ENCODE peak calls at places on chromosomes 7 and 10, in seven cellular contexts. E, Q, P, F, H, T and D are unnamed samples. For H3K4me1, the result is how much of the 10 kb centered on the place peaks cover.

GRCh38 chr10:24465899-24466615 is 257.1 kb downstream of the KIAA1217 start:
- DNase-seq in P (peak), E (no peak), T (no peak), F (peak), H (peak), Q (peak), D (peak)

GRCh38 chr7:130144632-130145171 is 60.5 kb downstream of the TMEM209 start:
- DNase-seq in T (no peak), E (no peak), Q (no peak), H (no peak), F (no peak), P (peak), D (no peak)

GRCh38 chr10:50501899-50502556 is 121.7 kb downstream of the SGMS1 start:
- DNase-seq in F (no peak), Q (no peak), T (no peak), P (no peak), E (no peak), H (no peak), D (no peak)

GRCh38 chr7:155402941-155403340 is 55.0 kb upstream of the EN2 start:
- DNase-seq in E (no peak), F (no peak), P (no peak), H (no peak), T (no peak), Q (no peak), D (no peak)

GRCh38 chr10:120600871-120601644 is 144.0 kb downstream of the PLPP4 start:
- DNase-seq in Q (no peak), F (no peak), P (no peak), E (no peak), T (no peak), H (no peak), D (no peak)

GRCh38 chr10:93378039-93378438 is 104.1 kb downstream of the MYOF start:
- DNase-seq in H (no peak), E (no peak), F (no peak), T (no peak), Q (no peak), P (no peak), D (no peak)

GRCh38 chr10:5566606-5567005 is 41.8 kb downstream of the CALML3 start:
- DNase-seq in F (no peak), H (peak), P (no peak), E (no peak), Q (no peak), T (no peak), D (no peak)

GRCh38 chr7:107103369-107103768 is 58.9 kb downstream of the PRKAR2B start:
- DNase-seq in F (no peak), H (peak), T (peak), E (no peak), Q (peak), P (no peak), D (no peak)

GRCh38 chr7:31935115-31935514 is 135.1 kb downstream of the PDE1C start:
- DNase-seq in E (no peak), H (no peak), Q (no peak), P (no peak), T (no peak), F (no peak), D (no peak)

GRCh38 chr10:122054046-122055025 is 65.4 kb downstream of the TACC2 start:
- DNase-seq in T (peak), F (peak), Q (peak), P (peak), E (peak), H (peak), D (peak)

GRCh38 chr10:99660662-99661369 is 1.5 kb downstream of the ENTPD7 start:
- DNase-seq in P (no peak), T (no peak), E (no peak), F (no peak), Q (no peak), H (no peak), D (no peak)

GRCh38 chr7:94288091-94288490 is 106.6 kb upstream of the COL1A2 start:
- DNase-seq in E (no peak), Q (no peak), H (no peak), P (no peak), F (no peak), T (no peak), D (no peak)

GRCh38 chr10:76469675-76470074 is 1038.3 kb downstream of the LRMDA start:
- DNase-seq in H (no peak), P (no peak), T (no peak), F (no peak), Q (no peak), E (no peak), D (no peak)

GRCh38 chr7:70052691-70053090 is 454.4 kb downstream of the AUTS2 start:
- DNase-seq in Q (no peak), F (no peak), T (no peak), H (no peak), E (no peak), P (no peak), D (no peak)

GRCh38 chr7:50364645-50365044 is 60.1 kb downstream of the IKZF1 start:
- DNase-seq in H (no peak), T (no peak), Q (no peak), F (no peak), P (no peak), E (no peak), D (no peak)

GRCh38 chr7:42677751-42678231 is 234.1 kb downstream of the C7orf25 start:
- DNase-seq in T (no peak), E (no peak), F (peak), Q (no peak), H (peak), P (no peak), D (no peak)

GRCh38 chr10:100544950-100545349 is 9.2 kb downstream of the HIF1AN start:
- DNase-seq in T (no peak), Q (no peak), E (no peak), F (no peak), P (no peak), H (no peak), D (no peak)

GRCh38 chr7:116672596-116673503 is 854 bp downstream of the MET start:
- DNase-seq in E (peak), H (no peak), F (peak), T (no peak), P (peak), Q (peak), D (peak)

GRCh38 chr7:44143606-44144250 is 2.6 kb upstream of the MYL7 start:
- DNase-seq in Q (no peak), T (no peak), P (no peak), E (no peak), F (no peak), H (no peak), D (no peak)

GRCh38 chr7:149496642-149497391 is 792 bp downstream of the ZNF746 start:
- DNase-seq in T (peak), P (peak), H (peak), Q (peak), E (peak), F (peak), D (peak)

GRCh38 chr7:4566714-4567113 is 115.4 kb upstream of the FOXK1 start:
- DNase-seq in H (no peak), E (no peak), Q (no peak), T (no peak), P (no peak), F (no peak), D (no peak)

GRCh38 chr7:130505753-130506152 is 13.9 kb downstream of the MEST start:
- DNase-seq in E (no peak), Q (no peak), F (no peak), P (no peak), T (no peak), H (no peak), D (no peak)

GRCh38 chr7:32890553-32891045 is 961 bp downstream of the KBTBD2 start:
- DNase-seq in E (peak), P (peak), H (peak), T (no peak), Q (peak), F (peak), D (peak)

GRCh38 chr7:80587538-80587937 is 50.9 kb upstream of the CD36 start:
- DNase-seq in T (no peak), Q (no peak), P (no peak), E (no peak), F (no peak), H (no peak), D (no peak)

GRCh38 chr10:6445671-6446278 is 134.3 kb downstream of the PRKCQ start:
- DNase-seq in F (peak), H (no peak), E (peak), T (peak), P (peak), Q (peak), D (peak)

GRCh38 chr10:98006266-98006665 is 24.2 kb downstream of the CRTAC1 start:
- DNase-seq in E (no peak), Q (no peak), T (no peak), H (no peak), F (no peak), P (peak), D (no peak)

GRCh38 chr10:101346177-101346576 is 7.8 kb upstream of the BTRC start:
- DNase-seq in Q (no peak), T (no peak), E (no peak), F (no peak), P (no peak), H (no peak), D (no peak)

GRCh38 chr7:28908775-28909174 is 49.4 kb downstream of the TRIL start:
- DNase-seq in F (no peak), T (no peak), Q (no peak), H (no peak), P (no peak), E (no peak), D (no peak)

GRCh38 chr10:122875843-122876492 is 3.4 kb downstream of the FAM24B start:
- DNase-seq in H (no peak), Q (no peak), T (no peak), P (no peak), E (no peak), F (no peak), D (no peak)

GRCh38 chr10:119595134-119595714 is 1.5 kb downstream of the TIAL1 start:
- DNase-seq in H (no peak), E (no peak), Q (peak), T (no peak), F (peak), P (peak), D (no peak)

GRCh38 chr10:63214586-63214985 is 81.5 kb downstream of the NRBF2 start:
- DNase-seq in Q (no peak), P (no peak), F (no peak), E (no peak), T (no peak), H (no peak), D (no peak)

GRCh38 chr7:151494569-151495284 is 25.0 kb downstream of the RHEB start:
- DNase-seq in T (no peak), H (no peak), F (no peak), Q (no peak), E (no peak), P (no peak), D (no peak)

GRCh38 chr10:4595920-4596319 is 230.1 kb upstream of the AKR1E2 start:
- DNase-seq in E (no peak), H (peak), T (no peak), P (no peak), Q (no peak), F (no peak), D (no peak)

GRCh38 chr10:95304463-95304862 is 13.7 kb upstream of the PDLIM1 start:
- DNase-seq in P (no peak), E (no peak), T (no peak), Q (no peak), H (no peak), F (no peak), D (no peak)

GRCh38 chr10:66852811-66853210 is 73.0 kb upstream of the LRRTM3 start:
- DNase-seq in P (no peak), T (no peak), Q (no peak), H (no peak), F (no peak), E (no peak), D (no peak)
- H3K27ac ChIP-seq in P (no peak), T (no peak), Q (no peak), H (no peak), F (no peak), E (no peak), D (no peak)

GRCh38 chr7:36278767-36279171 is 110.9 kb upstream of the ANLN start:
- DNase-seq in H (no peak), T (no peak), Q (peak), F (peak), E (no peak), P (peak), D (no peak)
- H3K4me1 ChIP-seq in H (under half), T (under half), Q (under half), F (under half), E (half or more), P (under half), D (under half)

GRCh38 chr7:135338151-135338550 is 104.5 kb downstream of the STRA8 start:
- DNase-seq in T (no peak), Q (no peak), F (no peak), P (no peak), H (no peak), E (no peak), D (no peak)

GRCh38 chr7:135337506-135337905 is 103.9 kb downstream of the STRA8 start:
- DNase-seq in P (no peak), H (no peak), T (no peak), E (no peak), Q (no peak), F (no peak), D (no peak)

GRCh38 chr7:135333946-135334345 is 100.3 kb downstream of the STRA8 start:
- DNase-seq in Q (no peak), P (no peak), T (no peak), F (no peak), E (no peak), H (no peak), D (no peak)

GRCh38 chr7:135334830-135335543 is 101.3 kb downstream of the STRA8 start:
- DNase-seq in Q (no peak), P (no peak), E (no peak), T (no peak), H (no peak), F (no peak), D (no peak)

GRCh38 chr7:135335628-135336139 is 102.0 kb downstream of the STRA8 start:
- DNase-seq in Q (peak), H (peak), P (peak), T (peak), E (peak), F (peak), D (peak)
- H3K27ac ChIP-seq in Q (no peak), H (peak), P (no peak), T (no peak), E (no peak), F (no peak), D (no peak)

GRCh38 chr7:8129323-8129659 is 132.7 kb downstream of the ICA1 start:
- DNase-seq in T (no peak), H (no peak), E (no peak), F (no peak), P (no peak), Q (no peak), D (no peak)
- H3K4me1 ChIP-seq in T (under half), H (under half), E (under half), F (under half), P (under half), Q (under half), D (under half)

GRCh38 chr7:82985144-82985802 is 177.4 kb downstream of the PCLO start:
- DNase-seq in H (no peak), Q (no peak), P (no peak), T (no peak), F (no peak), E (no peak), D (no peak)
- H3K27ac ChIP-seq in H (no peak), Q (no peak), P (no peak), T (no peak), F (no peak), E (no peak), D (no peak)

GRCh38 chr10:124648738-124649137 is 95.4 kb downstream of the FAM53B start:
- DNase-seq in F (peak), Q (no peak), T (peak), H (peak), P (peak), E (peak), D (peak)
- H3K4me1 ChIP-seq in F (under half), Q (under half), T (half or more), H (under half), P (under half), E (half or more), D (half or more)

DNA sequence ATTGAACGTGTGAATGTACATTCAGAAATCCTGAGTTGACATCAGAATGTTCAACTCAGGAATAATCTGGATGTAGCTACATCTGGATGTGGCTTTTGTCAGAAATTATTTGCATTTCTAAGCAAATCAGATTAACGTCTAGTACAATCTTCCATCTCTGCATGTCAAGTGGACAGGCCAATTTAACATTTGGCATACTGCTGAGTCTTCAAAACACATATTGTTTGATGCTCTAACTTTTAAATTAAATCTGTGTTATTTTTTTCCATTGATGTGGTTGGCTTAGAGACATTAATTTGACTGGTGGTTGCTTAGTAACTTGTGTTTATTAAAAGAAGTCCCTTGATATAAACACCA is 3.4 kb downstream of the STAMBPL1 start:
- DNase-seq in Q (no peak), E (no peak), P (no peak), H (no peak), F (peak), T (no peak), D (no peak)
- H3K27ac ChIP-seq in Q (peak), E (peak), P (peak), H (no peak), F (peak), T (no peak), D (no peak)